ENCODE peak calls at places on chromosomes 16 and 17, in ten cellular contexts. One of them, this sample, is unnamed.

GRCh38 chr17:49548506-49549310 is 27.0 kb upstream of the NXPH3 start:
- DNase-seq in SJCRH30: peak; percentile 67
- DNase-seq in A549: peak; percentile 64
- DNase-seq in EL: peak; percentile 35
- DNase-seq in central memory CD4-positive, alpha-beta T cell: no peak
- DNase-seq in activated naive CD4-positive, alpha-beta T cell treated with anti-CD3 and anti-CD28 coated beads, Interleukin-2, amount 50 U/mL, for 16 hours: no peak
- DNase-seq in dorsolateral prefrontal cortex: no peak
- DNase-seq in KG1: no peak
- DNase-seq in activated CD4-positive, CD25-positive, alpha-beta regulatory T cell: no peak
- DNase-seq in Panc1: no peak
- DNase-seq in this sample: no peak

GRCh38 chr16:50400967-50401348 is 32.2 kb upstream of the BRD7 start:
- DNase-seq in SJCRH30: no peak
- DNase-seq in A549: no peak
- DNase-seq in EL: peak; percentile 41
- DNase-seq in central memory CD4-positive, alpha-beta T cell: no peak
- DNase-seq in activated naive CD4-positive, alpha-beta T cell treated with anti-CD3 and anti-CD28 coated beads, Interleukin-2, amount 50 U/mL, for 16 hours: no peak
- DNase-seq in dorsolateral prefrontal cortex: no peak
- DNase-seq in KG1: no peak
- DNase-seq in activated CD4-positive, CD25-positive, alpha-beta regulatory T cell: no peak
- DNase-seq in Panc1: no peak
- DNase-seq in this sample: no peak

GRCh38 chr17:66393038-66393437 is 90.6 kb downstream of the PRKCA start:
- DNase-seq in SJCRH30: no peak
- DNase-seq in A549: no peak
- DNase-seq in EL: no peak
- DNase-seq in central memory CD4-positive, alpha-beta T cell: no peak
- DNase-seq in activated naive CD4-positive, alpha-beta T cell treated with anti-CD3 and anti-CD28 coated beads, Interleukin-2, amount 50 U/mL, for 16 hours: no peak
- DNase-seq in dorsolateral prefrontal cortex: no peak
- DNase-seq in KG1: no peak
- DNase-seq in activated CD4-positive, CD25-positive, alpha-beta regulatory T cell: no peak
- DNase-seq in Panc1: no peak
- DNase-seq in this sample: no peak

GRCh38 chr16:29141586-29142324 is 156.9 kb downstream of the LAT start:
- DNase-seq in SJCRH30: no peak
- DNase-seq in A549: no peak
- DNase-seq in EL: no peak
- DNase-seq in central memory CD4-positive, alpha-beta T cell: no peak
- DNase-seq in activated naive CD4-positive, alpha-beta T cell treated with anti-CD3 and anti-CD28 coated beads, Interleukin-2, amount 50 U/mL, for 16 hours: no peak
- DNase-seq in dorsolateral prefrontal cortex: no peak
- DNase-seq in KG1: no peak
- DNase-seq in activated CD4-positive, CD25-positive, alpha-beta regulatory T cell: no peak
- DNase-seq in Panc1: no peak
- DNase-seq in this sample: no peak

GRCh38 chr17:63930951-63931575 is 1.1 kb downstream of the CD79B start:
- DNase-seq in SJCRH30: no peak
- DNase-seq in A549: no peak
- DNase-seq in EL: peak; percentile 32
- DNase-seq in central memory CD4-positive, alpha-beta T cell: peak; percentile 48
- DNase-seq in activated naive CD4-positive, alpha-beta T cell treated with anti-CD3 and anti-CD28 coated beads, Interleukin-2, amount 50 U/mL, for 16 hours: peak; percentile 54
- DNase-seq in dorsolateral prefrontal cortex: no peak
- DNase-seq in KG1: no peak
- DNase-seq in activated CD4-positive, CD25-positive, alpha-beta regulatory T cell: peak; percentile 50
- DNase-seq in Panc1: no peak
- DNase-seq in this sample: no peak

GRCh38 chr16:66274335-66275110 is 92.0 kb upstream of the CDH5 start:
- DNase-seq in SJCRH30: no peak
- DNase-seq in A549: peak; percentile 33
- DNase-seq in EL: peak; percentile 40
- DNase-seq in central memory CD4-positive, alpha-beta T cell: no peak
- DNase-seq in activated naive CD4-positive, alpha-beta T cell treated with anti-CD3 and anti-CD28 coated beads, Interleukin-2, amount 50 U/mL, for 16 hours: no peak
- DNase-seq in dorsolateral prefrontal cortex: no peak
- DNase-seq in KG1: no peak
- DNase-seq in activated CD4-positive, CD25-positive, alpha-beta regulatory T cell: no peak
- DNase-seq in Panc1: no peak
- DNase-seq in this sample: no peak

GRCh38 chr16:3971261-3971660 is 90.7 kb upstream of the CREBBP start:
- DNase-seq in SJCRH30: no peak
- DNase-seq in A549: no peak
- DNase-seq in EL: peak; percentile 88
- DNase-seq in central memory CD4-positive, alpha-beta T cell: no peak
- DNase-seq in activated naive CD4-positive, alpha-beta T cell treated with anti-CD3 and anti-CD28 coated beads, Interleukin-2, amount 50 U/mL, for 16 hours: no peak
- DNase-seq in dorsolateral prefrontal cortex: no peak
- DNase-seq in KG1: no peak
- DNase-seq in activated CD4-positive, CD25-positive, alpha-beta regulatory T cell: no peak
- DNase-seq in Panc1: no peak
- DNase-seq in this sample: no peak

GRCh38 chr17:40168262-40168832 is 8.9 kb upstream of the RAPGEFL1 start:
- DNase-seq in SJCRH30: peak; percentile 31
- DNase-seq in A549: peak; percentile 77
- DNase-seq in EL: peak; percentile 73
- DNase-seq in central memory CD4-positive, alpha-beta T cell: peak; percentile 58
- DNase-seq in activated naive CD4-positive, alpha-beta T cell treated with anti-CD3 and anti-CD28 coated beads, Interleukin-2, amount 50 U/mL, for 16 hours: peak; percentile 26
- DNase-seq in dorsolateral prefrontal cortex: peak; percentile 56
- DNase-seq in KG1: peak; percentile 33
- DNase-seq in activated CD4-positive, CD25-positive, alpha-beta regulatory T cell: no peak
- DNase-seq in Panc1: peak; percentile 41
- DNase-seq in this sample: no peak

GRCh38 chr16:50313596-50314483 is 47.5 kb downstream of the ADCY7 start:
- DNase-seq in SJCRH30: no peak
- DNase-seq in A549: no peak
- DNase-seq in EL: no peak
- DNase-seq in central memory CD4-positive, alpha-beta T cell: peak; percentile 58
- DNase-seq in activated naive CD4-positive, alpha-beta T cell treated with anti-CD3 and anti-CD28 coated beads, Interleukin-2, amount 50 U/mL, for 16 hours: no peak
- DNase-seq in dorsolateral prefrontal cortex: peak; percentile 64
- DNase-seq in KG1: no peak
- DNase-seq in activated CD4-positive, CD25-positive, alpha-beta regulatory T cell: no peak
- DNase-seq in Panc1: no peak
- DNase-seq in this sample: no peak

GRCh38 chr17:29615048-29615385 is 7.7 kb downstream of the CORO6 start:
- DNase-seq in SJCRH30: no peak
- DNase-seq in A549: no peak
- DNase-seq in EL: peak; percentile 35
- DNase-seq in central memory CD4-positive, alpha-beta T cell: peak; percentile 79
- DNase-seq in activated naive CD4-positive, alpha-beta T cell treated with anti-CD3 and anti-CD28 coated beads, Interleukin-2, amount 50 U/mL, for 16 hours: peak; percentile 45
- DNase-seq in dorsolateral prefrontal cortex: peak; percentile 54
- DNase-seq in KG1: no peak
- DNase-seq in activated CD4-positive, CD25-positive, alpha-beta regulatory T cell: peak; percentile 41
- DNase-seq in Panc1: no peak
- DNase-seq in this sample: no peak